ENCODE peak calls at places on chromosomes 3 and 15, in seven cellular contexts. E, Y, J, Q, O, I and S are unnamed samples.

GRCh38 chr3:81743096-81744025 is 18.1 kb downstream of the GBE1 start:
- DNase-seq in E (peak), Y (no peak), J (no peak), Q (no peak), O (no peak), I (no peak), S (no peak)

GRCh38 chr3:40764722-40765121 is 240.0 kb downstream of the ZNF621 start:
- DNase-seq in E (no peak), Y (no peak), J (no peak), Q (no peak), O (no peak), I (no peak), S (no peak)

GRCh38 chr15:33064878-33065277 is 129.6 kb downstream of the FMN1 start:
- DNase-seq in E (peak), Y (no peak), J (no peak), Q (no peak), O (no peak), I (no peak), S (no peak)

GRCh38 chr3:123752228-123752627 is 131.9 kb downstream of the MYLK start:
- DNase-seq in E (no peak), Y (no peak), J (no peak), Q (no peak), O (no peak), I (no peak), S (no peak)

GRCh38 chr15:75107905-75108838 is 84.8 kb downstream of the PPCDC start:
- DNase-seq in E (peak), Y (no peak), J (peak), Q (no peak), O (no peak), I (no peak), S (no peak)

GRCh38 chr3:39144095-39144747 is 9.2 kb downstream of the CSRNP1 start:
- DNase-seq in E (no peak), Y (no peak), J (no peak), Q (no peak), O (peak), I (no peak), S (no peak)

GRCh38 chr15:39466428-39466827 is 114.5 kb upstream of the THBS1 start:
- DNase-seq in E (no peak), Y (no peak), J (no peak), Q (no peak), O (no peak), I (no peak), S (no peak)

GRCh38 chr3:84601303-84601702 is 357.5 kb upstream of the CADM2 start:
- DNase-seq in E (no peak), Y (no peak), J (no peak), Q (no peak), O (no peak), I (no peak), S (no peak)

GRCh38 chr3:25426408-25426807 is 1.7 kb upstream of the RARB start:
- DNase-seq in E (no peak), Y (no peak), J (no peak), Q (no peak), O (no peak), I (peak), S (no peak)

GRCh38 chr3:146561879-146562278 is 17.5 kb upstream of the PLSCR1 start:
- DNase-seq in E (no peak), Y (no peak), J (no peak), Q (no peak), O (no peak), I (no peak), S (no peak)

GRCh38 chr3:186035277-186035676 is 73.6 kb downstream of the ETV5 start:
- DNase-seq in E (peak), Y (no peak), J (no peak), Q (no peak), O (no peak), I (no peak), S (peak)

GRCh38 chr15:41809121-41809520 is 18.8 kb upstream of the JMJD7 start:
- DNase-seq in E (no peak), Y (no peak), J (no peak), Q (no peak), O (no peak), I (no peak), S (no peak)

GRCh38 chr3:36907911-36908646 is 36.8 kb downstream of the TRANK1 start:
- DNase-seq in E (peak), Y (no peak), J (peak), Q (peak), O (no peak), I (peak), S (no peak)

GRCh38 chr3:18062289-18063025 is 320.0 kb upstream of the TBC1D5 start:
- DNase-seq in E (no peak), Y (no peak), J (no peak), Q (no peak), O (no peak), I (no peak), S (no peak)

GRCh38 chr15:73841756-73842590 is 31.4 kb upstream of the TBC1D21 start:
- DNase-seq in E (peak), Y (no peak), J (no peak), Q (no peak), O (no peak), I (no peak), S (no peak)

GRCh38 chr15:89034305-89034704 is 54.0 kb upstream of the ABHD2 start:
- DNase-seq in E (peak), Y (no peak), J (no peak), Q (no peak), O (no peak), I (no peak), S (no peak)

GRCh38 chr3:23575697-23576096 is 230.1 kb upstream of the UBE2E1 start:
- DNase-seq in E (no peak), Y (no peak), J (no peak), Q (no peak), O (no peak), I (no peak), S (no peak)

GRCh38 chr3:101902041-101902440 is 52.7 kb downstream of the NFKBIZ start:
- DNase-seq in E (peak), Y (no peak), J (peak), Q (no peak), O (no peak), I (no peak), S (no peak)

GRCh38 chr3:133384331-133385027 is 15.4 kb upstream of the BFSP2 start:
- DNase-seq in E (peak), Y (peak), J (peak), Q (peak), O (peak), I (peak), S (peak)